ENCODE peak calls at places on chromosomes 16 and 17, in six cellular contexts. X is stimulated activated CD8-positive, alpha-beta memory T cell treated with anti-CD3 and anti-CD28 coated beads, Interleukin-7, amount 100 ng/mL, for 24 hours; L is effector memory CD4-positive, alpha-beta T cell; Z is IMR-90; M is GM23248; R is aorta. D is an unnamed sample.

GRCh38 chr16:54324716-54325115 is 38.1 kb upstream of the IRX3 start:
- DNase-seq in R (no peak), Z (no peak), L (no peak), X (no peak), M (no peak), D (no peak)

GRCh38 chr17:41540921-41541625 is 13.0 kb upstream of the KRT19 start:
- DNase-seq in R (peak; percentile 45), L (no peak), X (no peak), Z (peak; percentile 32), M (peak; percentile 48), D (no peak)

GRCh38 chr17:47732399-47733046 is 513 bp upstream of the TBX21 start:
- DNase-seq in Z (no peak), M (no peak), L (no peak), R (peak; percentile 51), X (no peak), D (no peak)

GRCh38 chr17:59425085-59425901 is 93.8 kb downstream of the YPEL2 start:
- DNase-seq in Z (peak; percentile 57), R (peak; percentile 85), X (no peak), L (no peak), M (peak; percentile 87), D (peak; percentile 28)

GRCh38 chr17:49495842-49496182 is 719 bp downstream of the NGFR start:
- DNase-seq in X (no peak), R (no peak), L (no peak), Z (no peak), M (no peak), D (no peak)

GRCh38 chr16:67150833-67151396 is at the start of gene B3GNT9:
- DNase-seq in L (no peak), M (peak; percentile 97), X (no peak), R (peak; percentile 93), Z (peak; percentile 66), D (peak; percentile 72)

GRCh38 chr17:43766413-43767052 is 7.9 kb upstream of the SOST start:
- DNase-seq in M (peak; percentile 76), X (no peak), L (peak; percentile 38), Z (peak; percentile 51), R (peak; percentile 92), D (peak; percentile 62)

GRCh38 chr16:82653550-82654511 is 27.1 kb downstream of the CDH13 start:
- DNase-seq in R (no peak), M (peak; percentile 91), Z (peak; percentile 95), L (peak; percentile 41), X (no peak), D (no peak)

GRCh38 chr16:54191163-54191562 is 95.4 kb downstream of the IRX3 start:
- DNase-seq in R (no peak), L (no peak), M (no peak), X (no peak), Z (no peak), D (no peak)

GRCh38 chr16:46658925-46659324 is 30.1 kb downstream of the VPS35 start:
- DNase-seq in L (no peak), X (no peak), R (no peak), Z (no peak), M (no peak), D (peak; percentile 12)

D was measured in transverse colon.